ENCODE peak calls at places on chromosomes 5 and 9, in four cellular contexts. X, R, C and M are unnamed samples.

GRCh38 chr9:76203373-76203772 is 190.9 kb downstream of the RFK start:
- DNase-seq in R (no peak), X (no peak), C (no peak), M (no peak)

GRCh38 chr9:134641173-134641985 is at the start of gene COL5A1:
- DNase-seq in X (peak), C (peak), R (peak), M (no peak)

GRCh38 chr9:4293293-4293931 is 6.5 kb downstream of the GLIS3 start:
- DNase-seq in X (no peak), C (no peak), R (no peak), M (no peak)

GRCh38 chr9:128787583-128788156 is 617 bp downstream of the TBC1D13 start:
- DNase-seq in X (no peak), C (no peak), R (peak), M (no peak)

GRCh38 chr9:73050062-73050814 is 97.4 kb upstream of the ALDH1A1 start:
- DNase-seq in C (no peak), X (no peak), R (no peak), M (no peak)

GRCh38 chr5:86482008-86482407 is 135.7 kb upstream of the COX7C start:
- DNase-seq in X (no peak), C (no peak), R (no peak), M (no peak)

GRCh38 chr5:132778856-132779255 is 1.8 kb upstream of the SEPTIN8 start:
- DNase-seq in C (no peak), R (no peak), X (no peak), M (no peak)

GRCh38 chr9:124783830-124784229 is 6.9 kb downstream of the OLFML2A start:
- DNase-seq in C (no peak), X (no peak), R (peak), M (no peak)

GRCh38 chr9:90331826-90332575 is 310.6 kb downstream of the DIRAS2 start:
- DNase-seq in C (no peak), R (no peak), X (no peak), M (no peak)

GRCh38 chr5:50716134-50716533 is 49.7 kb downstream of the PARP8 start:
- DNase-seq in R (no peak), X (no peak), C (no peak), M (no peak)

GRCh38 chr9:104970588-104970987 is 42.6 kb upstream of the ABCA1 start:
- DNase-seq in X (no peak), C (no peak), R (no peak), M (no peak)

GRCh38 chr9:104745852-104746251 is 1.6 kb upstream of the NIPSNAP3A start:
- DNase-seq in R (no peak), X (no peak), C (no peak), M (no peak)

GRCh38 chr9:75104607-75105006 is 16.3 kb downstream of the OSTF1 start:
- DNase-seq in C (no peak), X (no peak), R (no peak), M (no peak)

GRCh38 chr5:29040404-29040803 is 2002.0 kb upstream of the CDH9 start:
- DNase-seq in X (no peak), R (no peak), C (no peak), M (no peak)

GRCh38 chr5:126335871-126336270 is 87.3 kb upstream of the GRAMD2B start:
- DNase-seq in X (no peak), C (no peak), R (no peak), M (no peak)